ENCODE peak calls at places on chromosomes 7 and 10, in ten cellular contexts. W is Peyer's patch, Z is OCI-LY7, K is psoas muscle, V is SK-N-SH, J is hepatocyte, N is colonic mucosa, M is lung, Y is sigmoid colon, U is neural progenitor cell. I is an unnamed sample.

GRCh38 chr10:24485299-24485698 is 238.4 kb downstream of the ARHGAP21 start:
- DNase-seq in W (no peak), Z (no peak), K (no peak), V (no peak), J (no peak), N (no peak), M (no peak), Y (no peak), U (no peak), I (no peak)

GRCh38 chr7:149854611-149855367 is 16.6 kb downstream of the ZNF862 start:
- DNase-seq in W (peak; percentile 69), Z (peak; percentile 26), K (no peak), V (peak; percentile 81), J (peak; percentile 84), N (peak; percentile 71), M (peak; percentile 63), Y (peak; percentile 86), U (peak; percentile 80), I (no peak)

GRCh38 chr10:69636626-69637550 is 6.8 kb downstream of the FAM241B start:
- DNase-seq in W (no peak), Z (peak; percentile 28), K (no peak), V (no peak), J (no peak), N (peak; percentile 36), M (no peak), Y (no peak), U (peak; percentile 53), I (no peak)

GRCh38 chr7:70208236-70209063 is 610.2 kb downstream of the AUTS2 start:
- DNase-seq in W (no peak), Z (no peak), K (no peak), V (no peak), J (peak; percentile 61), N (no peak), M (no peak), Y (no peak), U (no peak), I (no peak)

GRCh38 chr7:149787428-149788299 is 14.3 kb upstream of the ZNF467 start:
- DNase-seq in W (no peak), Z (no peak), K (no peak), V (peak; percentile 82), J (no peak), N (no peak), M (no peak), Y (no peak), U (peak; percentile 60), I (peak; percentile 75)

GRCh38 chr7:129635300-129636029 is 23.9 kb downstream of the NRF1 start:
- DNase-seq in W (no peak), Z (peak; percentile 73), K (peak; percentile 57), V (peak; percentile 78), J (peak; percentile 76), N (peak; percentile 70), M (peak; percentile 36), Y (peak; percentile 74), U (peak; percentile 78), I (no peak)

GRCh38 chr7:44145419-44145968 is 4.4 kb upstream of the MYL7 start:
- DNase-seq in W (peak; percentile 48), Z (no peak), K (peak; percentile 53), V (peak; percentile 78), J (no peak), N (no peak), M (no peak), Y (peak; percentile 63), U (peak; percentile 61), I (peak; percentile 79)

GRCh38 chr7:81462672-81463071 is 307.2 kb downstream of the HGF start:
- DNase-seq in W (no peak), Z (no peak), K (no peak), V (no peak), J (no peak), N (no peak), M (no peak), Y (no peak), U (no peak), I (no peak)

GRCh38 chr7:1698221-1698620 is 28.1 kb downstream of the ELFN1 start:
- DNase-seq in W (no peak), Z (no peak), K (no peak), V (peak; percentile 33), J (no peak), N (no peak), M (no peak), Y (no peak), U (no peak), I (peak; percentile 13)

GRCh38 chr7:1697499-1698125 is 27.5 kb downstream of the ELFN1 start:
- DNase-seq in W (peak; percentile 23), Z (no peak), K (peak; percentile 19), V (peak; percentile 9), J (no peak), N (no peak), M (no peak), Y (no peak), U (no peak), I (peak; percentile 24)

GRCh38 chr7:1698951-1699350 is 28.9 kb downstream of the ELFN1 start:
- DNase-seq in W (no peak), Z (no peak), K (no peak), V (no peak), J (no peak), N (no peak), M (no peak), Y (no peak), U (no peak), I (peak; percentile 1)

GRCh38 chr7:1700536-1701333 is 30.7 kb downstream of the ELFN1 start:
- DNase-seq in W (peak; percentile 30), Z (no peak), K (no peak), V (peak; percentile 11), J (no peak), N (no peak), M (no peak), Y (no peak), U (no peak), I (peak; percentile 16)

GRCh38 chr7:1700086-1700485 is 30.0 kb downstream of the ELFN1 start:
- DNase-seq in W (no peak), Z (no peak), K (no peak), V (peak; percentile 4), J (no peak), N (no peak), M (no peak), Y (no peak), U (no peak), I (peak; percentile 25)
- H3K36me3 ChIP-seq in W (no peaks in the 10 kb centered on the region), Z (no peaks in the 10 kb centered on the region), K (no peaks in the 10 kb centered on the region), V (no peaks in the 10 kb centered on the region), J (no peaks in the 10 kb centered on the region), N (no peaks in the 10 kb centered on the region), M (no peaks in the 10 kb centered on the region), Y (no peaks in the 10 kb centered on the region), U (no peaks in the 10 kb centered on the region), I (no peaks in the 10 kb centered on the region)

GRCh38 chr10:119131512-119132240 is 27.8 kb downstream of the DENND10 start:
- DNase-seq in W (no peak), Z (peak; percentile 59), K (no peak), V (no peak), J (no peak), N (peak; percentile 22), M (peak; percentile 33), Y (peak; percentile 63), U (no peak), I (no peak)
- H3K36me3 ChIP-seq in W (no peaks in the 10 kb centered on the region), Z (peaks cover 59% of the 10 kb centered on the region), K (no peaks in the 10 kb centered on the region), V (peaks cover 64% of the 10 kb centered on the region), J (peaks cover 8% of the 10 kb centered on the region), N (no peaks in the 10 kb centered on the region), M (no peaks in the 10 kb centered on the region), Y (peaks cover 33% of the 10 kb centered on the region), U (no peaks in the 10 kb centered on the region), I (peaks cover 3% of the 10 kb centered on the region)

DNA sequence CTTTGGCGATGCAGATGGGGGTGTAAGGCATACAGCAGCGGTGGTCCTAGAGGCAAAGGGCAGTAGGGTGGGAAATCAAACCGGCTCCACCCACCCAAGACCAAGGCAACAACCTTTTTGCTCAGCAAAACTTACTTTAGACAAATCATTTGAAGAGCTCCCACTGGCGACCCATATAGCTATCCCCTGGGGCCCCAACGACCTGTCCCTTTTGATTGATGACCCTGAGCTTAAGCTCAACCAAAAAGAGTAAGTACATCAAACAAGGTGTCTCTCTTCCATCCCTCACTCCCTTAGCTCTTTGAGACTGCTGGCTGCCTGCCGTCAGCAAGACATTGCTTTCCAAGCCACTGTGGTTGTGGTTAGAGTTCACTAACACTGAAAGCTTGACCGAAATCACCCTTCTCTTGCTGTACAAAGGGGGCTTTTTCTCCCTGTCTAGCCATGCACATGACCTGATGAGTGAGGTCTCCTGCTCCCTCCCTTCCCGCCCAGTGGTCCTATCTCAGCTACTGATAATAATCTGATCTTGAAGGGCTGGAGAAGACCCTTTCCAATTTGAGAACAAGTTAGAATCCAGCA is 42.3 kb downstream of the XPNPEP1 start:
- DNase-seq in W (no peak), Z (no peak), K (no peak), V (no peak), J (no peak), N (no peak), M (no peak), Y (no peak), U (no peak), I (no peak)
- H3K36me3 ChIP-seq in W (no peaks in the 10 kb centered on the region), Z (peaks cover 92% of the 10 kb centered on the region), K (peaks cover 11% of the 10 kb centered on the region), V (peaks cover 30% of the 10 kb centered on the region), J (no peaks in the 10 kb centered on the region), N (peaks cover 29% of the 10 kb centered on the region), M (peaks cover 26% of the 10 kb centered on the region), Y (peaks cover 35% of the 10 kb centered on the region), U (peaks cover 3% of the 10 kb centered on the region), I (peaks cover 14% of the 10 kb centered on the region)

DNA sequence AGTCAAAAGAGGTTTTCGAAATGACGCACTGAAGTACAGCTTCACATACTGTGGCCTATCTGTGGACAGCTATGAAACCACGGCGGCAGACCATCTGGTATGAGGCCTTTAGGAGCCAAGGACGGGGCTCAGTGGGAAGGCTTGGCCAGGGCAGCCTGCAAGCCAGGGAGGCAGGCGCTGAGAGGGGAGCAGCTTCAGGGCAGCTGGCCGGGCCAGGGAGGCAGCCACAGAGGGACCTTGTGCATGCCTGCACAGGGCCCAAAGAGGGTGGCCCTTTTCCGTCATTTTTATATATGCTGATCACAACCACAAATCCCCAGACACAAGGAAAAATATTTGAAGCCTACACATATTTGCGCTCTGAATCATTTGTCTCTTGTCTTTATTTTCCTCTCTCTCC is 13.5 kb downstream of the CALD1 start:
- DNase-seq in W (no peak), Z (no peak), K (peak; percentile 47), V (no peak), J (no peak), N (no peak), M (no peak), Y (no peak), U (no peak), I (peak; percentile 74)
- H3K36me3 ChIP-seq in W (no peaks in the 10 kb centered on the region), Z (no peaks in the 10 kb centered on the region), K (no peaks in the 10 kb centered on the region), V (peaks cover 58% of the 10 kb centered on the region), J (no peaks in the 10 kb centered on the region), N (no peaks in the 10 kb centered on the region), M (no peaks in the 10 kb centered on the region), Y (no peaks in the 10 kb centered on the region), U (no peaks in the 10 kb centered on the region), I (no peaks in the 10 kb centered on the region)

GRCh38 chr7:102104245-102104644 is 182.4 kb upstream of the SH2B2 start:
- DNase-seq in W (no peak), Z (no peak), K (no peak), V (no peak), J (no peak), N (peak; percentile 2), M (no peak), Y (no peak), U (no peak), I (no peak)
- H3K36me3 ChIP-seq in W (no peaks in the 10 kb centered on the region), Z (peaks cover 96% of the 10 kb centered on the region), K (no peaks in the 10 kb centered on the region), V (peaks cover 25% of the 10 kb centered on the region), J (no peaks in the 10 kb centered on the region), N (no peaks in the 10 kb centered on the region), M (peaks cover 7% of the 10 kb centered on the region), Y (peaks cover 4% of the 10 kb centered on the region), U (no peaks in the 10 kb centered on the region), I (no peaks in the 10 kb centered on the region)

I was measured in aorta.